ENCODE peak calls at places on chromosomes 1 and 21, in six cellular contexts. D is K562, X is sigmoid colon, Z is transverse colon, H is heart left ventricle, B is ovary. M is an unnamed sample.

GRCh38 chr1:154714070-154714623 is 106.2 kb upstream of the ADAR start:
- DNase-seq in D (no peak), X (no peak), Z (no peak), H (no peak), B (no peak), M (peak; percentile 47)

GRCh38 chr1:109782514-109782913 is 18.8 kb upstream of the EPS8L3 start:
- DNase-seq in D (no peak), X (peak; percentile 64), Z (no peak), H (peak; percentile 5), B (no peak), M (no peak)

GRCh38 chr1:86648255-86648654 is 56.1 kb upstream of the SH3GLB1 start:
- DNase-seq in D (no peak), X (no peak), Z (no peak), H (no peak), B (no peak), M (no peak)

GRCh38 chr1:228345201-228345930 is 61.3 kb downstream of the TRIM11 start:
- DNase-seq in D (no peak), X (peak; percentile 50), Z (peak; percentile 3), H (peak; percentile 23), B (peak; percentile 14), M (no peak)

GRCh38 chr1:167915528-167916102 is 1.7 kb upstream of the ADCY10 start:
- DNase-seq in D (no peak), X (no peak), Z (no peak), H (no peak), B (no peak), M (no peak)

GRCh38 chr1:187009320-187009719 is 180.6 kb downstream of the PLA2G4A start:
- DNase-seq in D (no peak), X (no peak), Z (no peak), H (no peak), B (no peak), M (no peak)

GRCh38 chr21:44702973-44703730 is 6.2 kb downstream of the KRTAP10-12 start:
- DNase-seq in D (no peak), X (no peak), Z (no peak), H (no peak), B (no peak), M (no peak)

GRCh38 chr1:2227341-2228156 is 570 bp upstream of the SKI start:
- DNase-seq in D (peak; percentile 97), X (peak; percentile 99), Z (peak; percentile 97), H (peak; percentile 97), B (peak; percentile 97), M (peak; percentile 99)

GRCh38 chr1:145874646-145875045 is 11.0 kb downstream of the ANKRD35 start:
- DNase-seq in D (no peak), X (no peak), Z (no peak), H (no peak), B (no peak), M (no peak)

GRCh38 chr1:65791860-65792670 is 630 bp upstream of the PDE4B start:
- DNase-seq in D (no peak), X (peak; percentile 53), Z (peak; percentile 8), H (no peak), B (no peak), M (no peak)

GRCh38 chr1:10561955-10562354 is 87.2 kb downstream of the PEX14 start:
- DNase-seq in D (no peak), X (no peak), Z (no peak), H (no peak), B (no peak), M (peak; percentile 13)

GRCh38 chr1:24702511-24703293 is 42.5 kb upstream of the CLIC4 start:
- DNase-seq in D (no peak), X (no peak), Z (no peak), H (no peak), B (no peak), M (no peak)

GRCh38 chr1:185017966-185018365 is 27.4 kb upstream of the RNF2 start:
- DNase-seq in D (no peak), X (no peak), Z (no peak), H (no peak), B (no peak), M (peak; percentile 40)

GRCh38 chr1:8133657-8134430 is 107.7 kb upstream of the ERRFI1 start:
- DNase-seq in D (no peak), X (peak; percentile 95), Z (peak; percentile 63), H (peak; percentile 68), B (peak; percentile 90), M (no peak)

GRCh38 chr1:19476440-19477190 is 8.7 kb downstream of the CAPZB start:
- DNase-seq in D (no peak), X (no peak), Z (no peak), H (no peak), B (no peak), M (peak; percentile 61)
- TF ChIP-seq POLR2A in D (no peak), X (no peak), Z (no peak), H (no peak), B (no peak), M (no peak)

GRCh38 chr21:41449613-41450012 is 23.6 kb downstream of the MX1 start:
- DNase-seq in D (no peak), X (no peak), Z (no peak), H (no peak), B (no peak), M (no peak)
- TF ChIP-seq POLR2A in D (no peak), X (no peak), Z (no peak), H (no peak), B (no peak), M (no peak)

GRCh38 chr1:112923956-112924349 is 32.0 kb downstream of the SLC16A1 start:
- DNase-seq in D (no peak), X (no peak), Z (no peak), H (no peak), B (no peak), M (no peak)
- TF ChIP-seq POLR2A in D (no peak), X (no peak), Z (no peak), H (no peak), B (no peak), M (no peak)

GRCh38 chr1:17318262-17318661 is 10.3 kb downstream of the PADI4 start:
- DNase-seq in D (no peak), X (no peak), Z (no peak), H (no peak), B (no peak), M (no peak)

GRCh38 chr1:17313910-17314309 is 5.9 kb downstream of the PADI4 start:
- DNase-seq in D (no peak), X (peak; percentile 41), Z (no peak), H (no peak), B (no peak), M (no peak)

GRCh38 chr1:17315542-17316130 is 7.6 kb downstream of the PADI4 start:
- DNase-seq in D (no peak), X (peak; percentile 35), Z (no peak), H (no peak), B (no peak), M (no peak)

GRCh38 chr1:17314491-17314971 is 6.5 kb downstream of the PADI4 start:
- DNase-seq in D (no peak), X (peak; percentile 50), Z (no peak), H (no peak), B (no peak), M (no peak)

DNA sequence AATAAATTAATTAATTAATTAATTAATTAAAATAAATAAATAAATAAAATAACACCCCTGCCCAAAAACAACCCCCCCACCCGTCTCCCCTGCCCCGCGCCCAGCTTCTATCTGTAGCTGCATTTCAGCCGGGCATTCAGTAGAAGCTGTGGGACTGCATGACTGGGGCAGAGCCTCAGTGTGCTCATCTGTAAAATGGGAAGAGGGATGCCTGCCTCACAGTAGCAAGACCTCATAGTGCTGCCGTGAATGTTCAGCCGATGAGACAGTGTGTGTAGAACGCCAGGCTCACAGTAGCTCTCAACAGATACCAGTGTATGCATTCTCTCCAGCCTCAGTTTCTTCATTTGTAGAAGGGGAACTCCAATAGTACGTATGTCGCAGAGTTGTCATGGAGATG is 8.7 kb downstream of the PADI4 start:
- DNase-seq in D (no peak), X (no peak), Z (no peak), H (no peak), B (no peak), M (no peak)
- TF ChIP-seq POLR2A in D (no peak), X (no peak), Z (no peak), H (no peak), B (no peak), M (no peak)

GRCh38 chr1:208252126-208252853 is 8.1 kb upstream of the PLXNA2 start:
- DNase-seq in D (peak; percentile 53), X (no peak), Z (no peak), H (no peak), B (no peak), M (peak; percentile 33)
- TF ChIP-seq POLR2A in D (no peak), X (no peak), Z (no peak), H (no peak), B (no peak), M (no peak)

GRCh38 chr1:63547621-63548294 is 24.4 kb downstream of the EFCAB7 start:
- DNase-seq in D (no peak), X (no peak), Z (no peak), H (no peak), B (no peak), M (no peak)
- TF ChIP-seq POLR2A in D (no peak), X (no peak), Z (no peak), H (no peak), B (no peak), M (no peak)

GRCh38 chr1:36160949-36161485 is 5.1 kb downstream of the MAP7D1 start:
- DNase-seq in D (peak; percentile 72), X (peak; percentile 87), Z (peak; percentile 65), H (peak; percentile 75), B (peak; percentile 69), M (peak; percentile 48)

GRCh38 chr1:36160388-36160948 is 4.5 kb downstream of the MAP7D1 start:
- DNase-seq in D (no peak), X (no peak), Z (no peak), H (no peak), B (no peak), M (no peak)

GRCh38 chr1:36162680-36163079 is 6.7 kb downstream of the MAP7D1 start:
- DNase-seq in D (no peak), X (no peak), Z (no peak), H (no peak), B (no peak), M (peak; percentile 47)

GRCh38 chr1:36163426-36163825 is 7.5 kb downstream of the MAP7D1 start:
- DNase-seq in D (no peak), X (no peak), Z (no peak), H (no peak), B (no peak), M (no peak)

GRCh38 chr1:36161656-36162531 is 5.9 kb downstream of the MAP7D1 start:
- DNase-seq in D (no peak), X (no peak), Z (peak; percentile 51), H (peak; percentile 60), B (no peak), M (peak; percentile 50)
- TF ChIP-seq POLR2A in D (no peak), X (no peak), Z (no peak), H (no peak), B (no peak), M (no peak)

GRCh38 chr1:6612641-6613360 is 730 bp upstream of the PHF13 start:
- DNase-seq in D (peak; percentile 87), X (peak; percentile 84), Z (peak; percentile 69), H (peak; percentile 58), B (peak; percentile 63), M (peak; percentile 67)
- TF ChIP-seq POLR2A in D (peak; percentile 56), X (peak; percentile 55), Z (peak; percentile 54), H (peak; percentile 55), B (peak; percentile 45), M (peak; percentile 57)